ENCODE peak calls at places on chromosomes 6 and 20, in six cellular contexts. H is NT2/D1; L is ovary; J is HEK293T; S is stimulated activated CD4-positive, alpha-beta T cell treated with anti-CD3 and anti-CD28 coated beads, Interleukin-12 subunit alpha, Interleukin-12 subunit beta, amount 100 ng/mL, for 4 hours; K is nephron progenitor cell. I is an unnamed sample.

GRCh38 chr20:14775778-14776177 is 438.4 kb upstream of the FLRT3 start:
- DNase-seq in K (no peak), S (no peak), J (no peak), L (no peak), H (no peak), I (no peak)

GRCh38 chr6:128558924-128559323 is 38.5 kb upstream of the PTPRK start:
- DNase-seq in K (no peak), J (no peak), S (no peak), L (no peak), H (no peak), I (no peak)

GRCh38 chr6:163443985-163444553 is 29.6 kb downstream of the QKI start:
- DNase-seq in K (no peak), H (no peak), J (peak), L (no peak), S (no peak), I (no peak)

GRCh38 chr6:20211941-20212391 is 303 bp downstream of the MBOAT1 start:
- DNase-seq in J (no peak), S (no peak), K (no peak), H (no peak), L (no peak), I (no peak)

GRCh38 chr6:168956884-168957730 is 296.5 kb downstream of the THBS2 start:
- DNase-seq in S (peak), H (peak), J (peak), K (peak), L (peak), I (peak)

GRCh38 chr6:3414704-3415453 is 42.0 kb downstream of the SLC22A23 start:
- DNase-seq in H (peak), L (no peak), S (no peak), J (no peak), K (no peak), I (no peak)

GRCh38 chr20:48215536-48215935 is 430.3 kb upstream of the SULF2 start:
- DNase-seq in S (no peak), J (no peak), H (no peak), K (no peak), L (no peak), I (no peak)

GRCh38 chr6:148591656-148592055 is 155.2 kb upstream of the UST start:
- DNase-seq in L (no peak), S (no peak), H (no peak), J (no peak), K (no peak), I (no peak)

GRCh38 chr6:157493173-157493572 is 112.2 kb downstream of the ZDHHC14 start:
- DNase-seq in K (no peak), L (no peak), H (no peak), S (no peak), J (no peak), I (no peak)

GRCh38 chr20:48760403-48760889 is 67.4 kb downstream of the PREX1 start:
- DNase-seq in J (no peak), S (peak), L (no peak), K (no peak), H (no peak), I (no peak)

GRCh38 chr6:75842732-75843131 is 93.7 kb downstream of the MYO6 start:
- DNase-seq in J (no peak), H (no peak), L (no peak), K (no peak), S (no peak), I (no peak)

GRCh38 chr20:1832634-1833033 is 62.6 kb upstream of the SIRPA start:
- DNase-seq in J (no peak), H (no peak), S (no peak), L (no peak), K (no peak), I (no peak)

GRCh38 chr6:41713650-41714291 is 21.6 kb downstream of the TFEB start:
- DNase-seq in S (no peak), K (no peak), L (no peak), J (no peak), H (no peak), I (no peak)

GRCh38 chr6:90144396-90144795 is 152.2 kb downstream of the BACH2 start:
- DNase-seq in S (peak), K (no peak), L (no peak), J (no peak), H (no peak), I (no peak)

GRCh38 chr6:115969930-115970273 is 90.8 kb downstream of the FRK start:
- DNase-seq in J (no peak), H (no peak), K (no peak), L (no peak), S (no peak), I (no peak)

GRCh38 chr6:46684771-46685170 is 2.9 kb upstream of the TDRD6 start:
- DNase-seq in K (no peak), L (no peak), S (no peak), H (no peak), J (no peak), I (no peak)

GRCh38 chr20:16647875-16648597 is 74.8 kb upstream of the KIF16B start:
- DNase-seq in H (no peak), L (no peak), J (no peak), S (no peak), K (no peak), I (no peak)

GRCh38 chr6:120871416-120872261 is 462.6 kb downstream of the TBC1D32 start:
- DNase-seq in S (no peak), J (no peak), L (no peak), H (no peak), K (no peak), I (no peak)

GRCh38 chr6:169967687-169968086 is 216.3 kb downstream of the ERMARD start:
- DNase-seq in H (no peak), L (no peak), J (no peak), S (no peak), K (no peak), I (no peak)

GRCh38 chr6:38489951-38490350 is 149.8 kb downstream of the BTBD9 start:
- DNase-seq in H (no peak), K (no peak), L (no peak), S (no peak), J (no peak), I (no peak)

GRCh38 chr6:32195902-32196681 is 3.6 kb upstream of the GPSM3 start:
- DNase-seq in H (peak), K (peak), L (peak), S (peak), J (peak), I (peak)

GRCh38 chr6:39059496-39060310 is 11.1 kb downstream of the GLP1R start:
- DNase-seq in S (no peak), K (no peak), H (no peak), L (no peak), J (peak), I (no peak)

GRCh38 chr6:64831680-64832079 is 875.3 kb downstream of the EYS start:
- DNase-seq in L (no peak), H (no peak), S (no peak), K (no peak), J (no peak), I (no peak)

GRCh38 chr6:6057442-6058053 is 50.8 kb upstream of the NRN1 start:
- DNase-seq in L (no peak), S (no peak), J (peak), K (no peak), H (peak), I (peak)

GRCh38 chr6:136791296-136792065 is 796 bp downstream of the MAP3K5 start:
- DNase-seq in S (peak), H (no peak), J (peak), K (peak), L (peak), I (peak)

GRCh38 chr6:79984261-79984660 is 20.2 kb upstream of the TTK start:
- DNase-seq in K (peak), L (no peak), J (peak), H (no peak), S (no peak), I (no peak)

GRCh38 chr6:31057426-31058003 is 47.2 kb downstream of the MUC22 start:
- DNase-seq in L (no peak), J (no peak), S (no peak), K (no peak), H (no peak), I (peak)

GRCh38 chr6:15882915-15883314 is 220.1 kb upstream of the DTNBP1 start:
- DNase-seq in S (no peak), J (no peak), H (no peak), L (peak), K (no peak), I (no peak)

GRCh38 chr6:33706136-33706725 is 5.3 kb downstream of the UQCC2 start:
- DNase-seq in S (no peak), H (no peak), K (no peak), J (no peak), L (no peak), I (no peak)

GRCh38 chr20:36122931-36123288 is 31.6 kb upstream of the EPB41L1 start:
- DNase-seq in H (no peak), L (no peak), K (no peak), J (no peak), S (no peak), I (no peak)

GRCh38 chr6:157885211-157885788 is 62.3 kb downstream of the SNX9 start:
- DNase-seq in S (peak), K (no peak), H (no peak), J (no peak), L (no peak), I (no peak)

I was measured in globus pallidus.